ENCODE peak calls at places on chromosomes 12 and 14, in seven cellular contexts. A is stimulated activated CD4-positive, alpha-beta T cell treated with anti-CD3 and anti-CD28 coated beads, Interleukin-4, amount 100 ng/mL, for 4 hours; F is stimulated activated CD8-positive, alpha-beta memory T cell treated with anti-CD3 and anti-CD28 coated beads, Interleukin-12 subunit alpha, Interleukin-12 subunit beta, amount 100 ng/mL, for 4 hours; Y is glutamatergic neuron; G is CD4-positive, alpha-beta memory T cell; N is EH; S is nephron progenitor cell. E is an unnamed sample.

GRCh38 chr12:12297201-12297830 is 30.5 kb upstream of the LRP6 start:
- DNase-seq in A (no peak), N (no peak), F (no peak), G (no peak), Y (no peak), S (no peak), E (no peak)

GRCh38 chr12:123744836-123745235 is 17.3 kb upstream of the DNAH10 start:
- DNase-seq in Y (no peak), N (no peak), A (no peak), F (no peak), S (no peak), G (no peak), E (no peak)

GRCh38 chr14:65229431-65230286 is 127.3 kb upstream of the MAX start:
- DNase-seq in Y (no peak), S (peak), A (peak), N (peak), F (peak), G (peak), E (peak)

GRCh38 chr12:101076940-101077351 is 133.1 kb downstream of the SLC5A8 start:
- DNase-seq in N (peak), F (no peak), G (no peak), S (no peak), A (no peak), Y (no peak), E (no peak)

GRCh38 chr12:10567813-10568212 is 45.6 kb downstream of the MAGOHB start:
- DNase-seq in S (no peak), G (no peak), N (no peak), Y (no peak), A (no peak), F (no peak), E (no peak)

GRCh38 chr14:38098074-38098846 is 109.4 kb upstream of the SSTR1 start:
- DNase-seq in N (peak), F (no peak), A (no peak), G (no peak), S (no peak), Y (no peak), E (no peak)

GRCh38 chr14:75232597-75232996 is 46.0 kb upstream of the FOS start:
- DNase-seq in F (no peak), Y (no peak), G (peak), A (no peak), N (no peak), S (no peak), E (no peak)

GRCh38 chr14:24982472-24983155 is 67.3 kb downstream of the STXBP6 start:
- DNase-seq in N (peak), G (no peak), A (no peak), Y (no peak), S (no peak), F (no peak), E (no peak)

GRCh38 chr14:73740921-73741326 is 26.7 kb upstream of the PNMA1 start:
- DNase-seq in G (no peak), S (peak), F (no peak), A (no peak), N (no peak), Y (no peak), E (no peak)

GRCh38 chr14:64698899-64699298 is 5.3 kb upstream of the PLEKHG3 start:
- DNase-seq in G (peak), S (no peak), Y (no peak), N (no peak), A (no peak), F (no peak), E (no peak)

GRCh38 chr14:95056476-95056875 is 100.9 kb downstream of the DICER1 start:
- DNase-seq in Y (no peak), F (no peak), N (no peak), S (no peak), A (no peak), G (no peak), E (no peak)

GRCh38 chr12:32270818-32271710 is 128.3 kb upstream of the FGD4 start:
- DNase-seq in F (no peak), N (peak), A (no peak), S (peak), Y (peak), G (no peak), E (no peak)

GRCh38 chr14:50308363-50308762 is 3.7 kb downstream of the L2HGDH start:
- DNase-seq in Y (no peak), A (no peak), N (peak), S (no peak), F (no peak), G (no peak), E (no peak)